ENCODE peak calls at places on chromosome 15, in nine cellular contexts. Y, P, U, W, H, O, E, M and C are unnamed samples.

GRCh38 chr15:28107111-28107893 is 8.2 kb upstream of the OCA2 start:
- DNase-seq in Y (peak), P (no peak), U (no peak), W (no peak), H (no peak), O (peak), E (no peak), M (peak), C (no peak)

GRCh38 chr15:88014492-88014891 is 242.0 kb downstream of the NTRK3 start:
- DNase-seq in Y (no peak), P (no peak), U (no peak), W (no peak), H (no peak), O (no peak), E (no peak), M (no peak), C (no peak)

GRCh38 chr15:41666353-41666920 is 6.2 kb downstream of the MGA start:
- DNase-seq in Y (peak), P (peak), U (no peak), W (no peak), H (no peak), O (no peak), E (no peak), M (no peak), C (no peak)

GRCh38 chr15:85761635-85762034 is 33.1 kb downstream of the KLHL25 start:
- DNase-seq in Y (no peak), P (no peak), U (no peak), W (no peak), H (no peak), O (no peak), E (no peak), M (peak), C (no peak)

GRCh38 chr15:93152264-93152884 is 63.4 kb upstream of the RGMA start:
- DNase-seq in Y (no peak), P (no peak), U (peak), W (no peak), H (no peak), O (no peak), E (peak), M (no peak), C (no peak)

GRCh38 chr15:66842710-66843441 is 140.8 kb downstream of the SMAD6 start:
- DNase-seq in Y (peak), P (peak), U (no peak), W (peak), H (peak), O (peak), E (no peak), M (peak), C (no peak)

GRCh38 chr15:59699810-59700431 is 10.8 kb upstream of the BNIP2 start:
- DNase-seq in Y (peak), P (no peak), U (no peak), W (no peak), H (no peak), O (no peak), E (no peak), M (peak), C (no peak)

GRCh38 chr15:52020253-52021085 is 1.4 kb downstream of the MAPK6 start:
- DNase-seq in Y (no peak), P (peak), U (no peak), W (no peak), H (no peak), O (no peak), E (no peak), M (peak), C (no peak)

GRCh38 chr15:94722025-94722636 is 490.8 kb downstream of the MCTP2 start:
- DNase-seq in Y (no peak), P (no peak), U (no peak), W (no peak), H (no peak), O (no peak), E (no peak), M (no peak), C (no peak)

GRCh38 chr15:39621210-39621609 is 40.3 kb downstream of the THBS1 start:
- DNase-seq in Y (no peak), P (no peak), U (no peak), W (no peak), H (no peak), O (no peak), E (no peak), M (peak), C (no peak)

GRCh38 chr15:91385301-91385700 is 285.2 kb downstream of the SV2B start:
- DNase-seq in Y (no peak), P (no peak), U (no peak), W (no peak), H (no peak), O (no peak), E (no peak), M (peak), C (no peak)

GRCh38 chr15:72318408-72318942 is 1.5 kb downstream of the CELF6 start:
- DNase-seq in Y (no peak), P (no peak), U (no peak), W (no peak), H (no peak), O (no peak), E (no peak), M (no peak), C (no peak)

GRCh38 chr15:95025924-95026728 is 794.8 kb downstream of the MCTP2 start:
- DNase-seq in Y (peak), P (peak), U (peak), W (peak), H (peak), O (peak), E (no peak), M (peak), C (no peak)

GRCh38 chr15:61951949-61952348 is 108.3 kb downstream of the VPS13C start:
- DNase-seq in Y (peak), P (no peak), U (no peak), W (peak), H (no peak), O (no peak), E (no peak), M (peak), C (no peak)

GRCh38 chr15:50940506-50940905 is 32.0 kb downstream of the AP4E1 start:
- DNase-seq in Y (peak), P (no peak), U (no peak), W (no peak), H (no peak), O (no peak), E (no peak), M (peak), C (no peak)

GRCh38 chr15:100107606-100108225 is 234.1 kb downstream of the ADAMTS17 start:
- DNase-seq in Y (no peak), P (no peak), U (no peak), W (peak), H (no peak), O (no peak), E (no peak), M (no peak), C (no peak)

GRCh38 chr15:90557651-90558084 is 27.9 kb downstream of the CRTC3 start:
- DNase-seq in Y (peak), P (no peak), U (no peak), W (peak), H (no peak), O (no peak), E (no peak), M (peak), C (no peak)

GRCh38 chr15:98905981-98906711 is 101.4 kb downstream of the PGPEP1L start:
- DNase-seq in Y (peak), P (peak), U (no peak), W (no peak), H (no peak), O (no peak), E (no peak), M (no peak), C (no peak)

GRCh38 chr15:59372352-59373211 is at the start of gene MYO1E:
- DNase-seq in Y (peak), P (peak), U (no peak), W (peak), H (no peak), O (peak), E (no peak), M (peak), C (peak)

GRCh38 chr15:99963096-99963825 is 230.0 kb upstream of the LYSMD4 start:
- DNase-seq in Y (peak), P (no peak), U (no peak), W (peak), H (no peak), O (no peak), E (no peak), M (peak), C (no peak)

GRCh38 chr15:77187751-77188464 is 117.0 kb upstream of the TSPAN3 start:
- DNase-seq in Y (peak), P (no peak), U (peak), W (peak), H (peak), O (no peak), E (no peak), M (peak), C (no peak)

GRCh38 chr15:92454525-92455105 is 60.9 kb downstream of the ST8SIA2 start:
- DNase-seq in Y (no peak), P (no peak), U (no peak), W (no peak), H (no peak), O (no peak), E (no peak), M (no peak), C (no peak)

GRCh38 chr15:63218114-63218808 is 28.9 kb downstream of the RAB8B start:
- DNase-seq in Y (peak), P (no peak), U (no peak), W (no peak), H (no peak), O (no peak), E (no peak), M (peak), C (no peak)

GRCh38 chr15:98518823-98519561 is 129.3 kb upstream of the IGF1R start:
- DNase-seq in Y (peak), P (peak), U (peak), W (peak), H (peak), O (peak), E (peak), M (peak), C (peak)

GRCh38 chr15:50358805-50359204 is 3.8 kb upstream of the GABPB1 start:
- DNase-seq in Y (peak), P (peak), U (no peak), W (no peak), H (peak), O (peak), E (no peak), M (peak), C (no peak)

GRCh38 chr15:101445562-101446526 is 43.7 kb downstream of the PCSK6 start:
- DNase-seq in Y (peak), P (peak), U (no peak), W (no peak), H (peak), O (no peak), E (no peak), M (peak), C (no peak)

GRCh38 chr15:75043509-75044257 is 20.3 kb downstream of the PPCDC start:
- DNase-seq in Y (peak), P (no peak), U (peak), W (peak), H (peak), O (no peak), E (no peak), M (peak), C (no peak)